ENCODE peak calls at places on chromosomes 4 and X, in seven cellular contexts. W is adrenal gland, I is BE2C, Q is H9, A is IMR-90, O is GM13976, L is fibroblast of mammary gland. S is an unnamed sample.

GRCh38 chr4:113692809-113693411 is 68.6 kb downstream of the CAMK2D start:
- DNase-seq in Q (no peak), A (no peak), O (no peak), L (peak), I (no peak), W (no peak), S (no peak)

GRCh38 chrX:153900806-153901752 is 3.4 kb upstream of the AVPR2 start:
- DNase-seq in Q (peak), O (peak), I (peak), A (peak), L (peak), W (peak), S (peak)

GRCh38 chr4:22077571-22077970 is 129.0 kb upstream of the KCNIP4 start:
- DNase-seq in I (no peak), Q (no peak), A (no peak), O (no peak), W (no peak), L (no peak), S (peak)

GRCh38 chrX:109840585-109840984 is 107.5 kb upstream of the ACSL4 start:
- DNase-seq in A (peak), W (peak), L (peak), Q (no peak), O (no peak), I (no peak), S (peak)

GRCh38 chrX:97060019-97060418 is 176.3 kb downstream of the RPA4 start:
- DNase-seq in L (no peak), O (no peak), Q (peak), I (no peak), W (no peak), A (no peak), S (no peak)

GRCh38 chr4:15542795-15543194 is 73.1 kb downstream of the CC2D2A start:
- DNase-seq in I (no peak), W (peak), Q (no peak), L (no peak), O (no peak), A (no peak), S (no peak)

GRCh38 chr4:85829276-85830051 is 354.5 kb downstream of the ARHGAP24 start:
- DNase-seq in A (peak), W (no peak), I (no peak), Q (no peak), O (no peak), L (peak), S (peak)

GRCh38 chr4:87030606-87031441 is 96.0 kb downstream of the AFF1 start:
- DNase-seq in A (peak), W (no peak), L (peak), O (no peak), I (peak), Q (no peak), S (no peak)

GRCh38 chr4:7375427-7375826 is 59.3 kb downstream of the PSAPL1 start:
- DNase-seq in O (no peak), Q (no peak), W (no peak), I (no peak), L (peak), A (peak), S (no peak)

GRCh38 chr4:8010618-8011017 is 71.0 kb upstream of the AFAP1 start:
- DNase-seq in W (peak), L (no peak), A (peak), I (peak), Q (no peak), O (no peak), S (no peak)

GRCh38 chr4:118716304-118716703 is 31.1 kb downstream of the METTL14 start:
- DNase-seq in Q (no peak), L (no peak), W (no peak), I (no peak), O (no peak), A (no peak), S (peak)

GRCh38 chrX:12349201-12349600 is 210.9 kb downstream of the FRMPD4 start:
- DNase-seq in A (no peak), Q (peak), I (no peak), O (no peak), W (no peak), L (no peak), S (no peak)

GRCh38 chrX:151397741-151398070 is 700 bp downstream of the VMA21 start:
- DNase-seq in I (no peak), A (no peak), W (no peak), Q (no peak), O (no peak), L (peak), S (no peak)

GRCh38 chrX:56804867-56805266 is 75.8 kb downstream of the NBDY start:
- DNase-seq in Q (no peak), A (no peak), I (no peak), W (no peak), L (no peak), O (peak), S (no peak)

GRCh38 chrX:56803849-56804681 is 75.0 kb downstream of the NBDY start:
- DNase-seq in W (no peak), I (no peak), L (no peak), O (peak), A (no peak), Q (no peak), S (no peak)

GRCh38 chrX:56805399-56805798 is 76.4 kb downstream of the NBDY start:
- DNase-seq in O (no peak), W (no peak), L (no peak), I (no peak), A (no peak), Q (no peak), S (no peak)

GRCh38 chrX:56802428-56802827 is 73.4 kb downstream of the NBDY start:
- DNase-seq in Q (no peak), A (no peak), I (no peak), L (no peak), W (no peak), O (peak), S (no peak)

GRCh38 chrX:56802921-56803848 is 74.1 kb downstream of the NBDY start:
- DNase-seq in A (peak), W (peak), O (peak), Q (peak), I (no peak), L (peak), S (peak)
- TF ChIP-seq CTCF in A (peak), W (peak), O (peak), Q (peak), I (no peak), L (peak), S (peak)

GRCh38 chr4:26133840-26134239 is 187.0 kb upstream of the RBPJ start:
- DNase-seq in Q (no peak), I (no peak), L (no peak), W (no peak), O (no peak), A (no peak), S (no peak)

GRCh38 chr4:26131053-26131452 is 189.8 kb upstream of the RBPJ start:
- DNase-seq in I (no peak), L (no peak), W (no peak), A (no peak), Q (no peak), O (no peak), S (no peak)

GRCh38 chr4:26131711-26132110 is 189.1 kb upstream of the RBPJ start:
- DNase-seq in A (no peak), W (no peak), O (peak), Q (no peak), L (no peak), I (no peak), S (no peak)

GRCh38 chr4:26135331-26135730 is 185.5 kb upstream of the RBPJ start:
- DNase-seq in I (no peak), W (no peak), L (peak), A (no peak), Q (no peak), O (no peak), S (no peak)

GRCh38 chr4:26132858-26133257 is 188.0 kb upstream of the RBPJ start:
- DNase-seq in I (no peak), L (no peak), O (no peak), W (no peak), Q (peak), A (no peak), S (peak)
- TF ChIP-seq CTCF in I (no peak), L (no peak), O (peak), W (no peak), Q (peak), A (no peak), S (no peak)

GRCh38 chr4:55132775-55133174 is 7.4 kb upstream of the KDR start:
- DNase-seq in L (no peak), O (no peak), W (no peak), A (no peak), I (no peak), Q (peak), S (no peak)
- TF ChIP-seq CTCF in L (no peak), O (no peak), W (no peak), A (no peak), I (no peak), Q (no peak), S (no peak)

GRCh38 chr4:27929141-27929540 is 1068.5 kb downstream of the STIM2 start:
- DNase-seq in O (no peak), A (no peak), W (no peak), I (no peak), Q (no peak), L (no peak), S (no peak)
- TF ChIP-seq CTCF in O (no peak), A (no peak), W (no peak), I (no peak), Q (no peak), L (no peak), S (no peak)

DNA sequence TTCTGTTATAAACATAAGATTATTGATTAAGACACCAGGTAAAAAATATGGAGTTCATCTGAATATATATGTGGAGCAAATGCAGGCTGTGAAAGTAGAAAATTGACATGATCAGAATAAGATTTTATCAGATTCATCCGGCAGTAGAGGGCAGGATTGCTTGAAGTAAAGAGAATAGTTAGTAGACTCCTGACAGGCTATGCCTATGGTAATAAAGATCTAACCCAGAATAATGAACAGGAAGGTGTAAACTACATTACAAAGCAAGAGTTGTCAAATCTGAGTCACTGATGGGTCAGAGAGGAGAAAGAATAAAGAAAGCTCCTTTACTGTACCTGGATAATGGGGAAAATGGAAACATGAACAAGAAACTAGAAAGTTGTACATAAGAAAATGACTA is 20.8 kb upstream of the TMEM184C start:
- DNase-seq in W (no peak), L (peak), Q (no peak), O (peak), I (no peak), A (peak), S (peak)
- TF ChIP-seq CTCF in W (no peak), L (peak), Q (no peak), O (no peak), I (peak), A (peak), S (no peak)

GRCh38 chrX:133813991-133814390 is 171.4 kb downstream of the GPC3 start:
- DNase-seq in W (no peak), I (no peak), Q (no peak), A (no peak), L (peak), O (no peak), S (no peak)

DNA sequence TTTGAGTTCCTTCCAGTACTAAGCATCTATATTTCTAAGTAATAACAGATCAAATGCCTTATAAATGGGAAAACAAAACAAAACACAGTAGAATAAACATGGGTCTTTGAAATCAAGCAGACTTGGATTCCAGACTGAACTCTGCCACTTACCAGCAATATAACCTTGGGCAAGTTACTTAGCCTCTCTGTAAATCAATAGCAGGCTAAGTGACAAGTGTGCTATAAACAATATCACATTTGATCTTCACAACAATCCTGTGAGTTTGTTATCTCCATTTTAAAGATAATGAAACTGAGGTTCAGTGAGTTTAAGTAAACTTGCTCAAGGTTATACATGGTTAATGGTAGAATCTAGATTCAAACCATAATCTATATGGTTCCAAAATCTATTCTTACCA is 165.8 kb downstream of the GPC3 start:
- DNase-seq in W (no peak), A (no peak), O (no peak), Q (no peak), I (no peak), L (no peak), S (no peak)
- TF ChIP-seq CTCF in W (no peak), A (no peak), O (no peak), Q (no peak), I (no peak), L (no peak), S (no peak)

GRCh38 chrX:43350935-43351334 is 305.2 kb upstream of the MAOA start:
- DNase-seq in A (no peak), I (no peak), O (no peak), W (no peak), Q (no peak), L (no peak), S (no peak)

GRCh38 chrX:43345166-43345565 is 310.9 kb upstream of the MAOA start:
- DNase-seq in O (no peak), I (no peak), Q (no peak), W (no peak), L (no peak), A (no peak), S (no peak)

DNA sequence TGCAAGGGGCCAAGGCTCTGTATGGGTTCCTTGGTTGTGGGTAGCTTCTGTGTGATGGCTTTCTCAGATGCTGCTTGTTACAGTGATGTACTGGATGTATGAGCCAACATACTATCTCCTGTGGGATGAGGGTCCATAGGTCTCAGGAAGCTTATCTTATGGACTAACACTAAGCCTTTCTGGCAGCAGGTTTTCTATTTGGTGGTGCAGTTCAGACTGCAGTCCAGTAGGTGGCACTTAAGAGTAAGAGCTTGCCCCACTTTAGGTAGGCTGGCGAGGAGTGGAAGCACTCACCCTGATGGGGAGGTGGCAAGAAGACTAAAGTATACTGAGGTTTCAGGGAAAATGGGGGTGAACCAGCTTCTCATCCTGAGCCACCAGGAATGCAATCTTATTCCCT is 306.7 kb upstream of the MAOA start:
- DNase-seq in W (peak), O (peak), Q (peak), L (peak), A (peak), I (peak), S (peak)
- TF ChIP-seq CTCF in W (peak), O (peak), Q (peak), L (peak), A (peak), I (peak), S (peak)

DNA sequence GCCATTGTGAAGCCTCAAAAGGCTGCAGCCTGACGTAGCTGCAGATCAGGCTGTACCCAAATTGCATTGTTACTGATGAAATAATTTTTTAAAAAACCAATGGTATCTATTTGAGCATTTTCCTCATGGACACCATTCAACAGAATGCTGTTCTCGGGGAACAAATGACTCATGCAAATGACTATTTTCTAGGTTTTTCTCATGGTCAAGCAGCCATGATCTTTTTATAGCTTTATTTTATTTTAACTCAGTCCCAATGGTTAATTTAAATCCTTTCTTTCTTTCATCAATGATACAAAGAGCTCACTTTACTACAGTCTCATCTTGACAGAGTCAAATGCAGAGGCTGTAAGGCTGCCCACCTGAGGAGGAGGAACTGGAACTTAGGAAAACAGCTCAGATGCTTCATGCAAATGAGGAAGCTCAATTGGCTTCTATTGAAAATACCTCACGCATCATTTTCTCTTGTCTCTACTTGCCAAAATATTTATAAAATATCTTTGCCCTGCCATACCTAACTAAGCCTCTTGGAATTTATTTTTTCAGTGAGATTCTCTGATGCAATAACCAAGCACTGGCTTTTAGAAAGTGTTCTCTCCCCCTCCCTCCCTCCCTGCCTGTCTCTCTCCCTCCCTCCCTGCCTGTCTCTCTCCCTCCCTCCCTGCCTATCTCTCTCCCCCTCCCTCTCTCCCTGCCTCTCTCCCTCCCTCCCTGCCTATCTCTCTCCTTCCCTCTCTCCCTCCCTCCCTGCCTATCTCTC is 81.0 kb downstream of the SORBS2 start:
- DNase-seq in I (no peak), W (peak), L (peak), O (no peak), Q (no peak), A (no peak), S (peak)
- TF ChIP-seq CTCF in I (no peak), W (peak), L (no peak), O (no peak), Q (no peak), A (no peak), S (peak)

DNA sequence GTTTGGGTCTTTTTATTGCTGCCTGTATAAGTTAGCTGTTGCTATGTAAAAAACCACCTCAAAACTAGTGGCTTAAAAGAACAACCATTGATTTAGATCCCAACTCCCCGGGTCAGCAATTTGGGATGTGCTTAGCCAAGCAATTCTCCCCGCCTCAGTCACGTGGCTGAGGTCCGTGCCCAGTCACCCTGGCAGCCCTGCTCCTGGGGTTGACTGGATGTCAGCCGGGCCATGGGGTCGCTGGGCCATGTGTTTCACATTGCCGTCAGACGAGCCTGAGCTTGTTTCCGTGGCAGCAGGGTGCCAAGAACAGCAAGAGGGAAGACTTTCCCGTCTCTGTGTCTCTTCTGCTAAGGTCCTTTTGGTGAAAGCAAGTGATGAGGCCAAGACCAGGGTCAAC is 345.7 kb upstream of the FAT1 start:
- DNase-seq in I (no peak), A (no peak), O (no peak), W (no peak), L (peak), Q (no peak), S (no peak)
- TF ChIP-seq CTCF in I (no peak), A (no peak), O (no peak), W (no peak), L (no peak), Q (no peak), S (no peak)

DNA sequence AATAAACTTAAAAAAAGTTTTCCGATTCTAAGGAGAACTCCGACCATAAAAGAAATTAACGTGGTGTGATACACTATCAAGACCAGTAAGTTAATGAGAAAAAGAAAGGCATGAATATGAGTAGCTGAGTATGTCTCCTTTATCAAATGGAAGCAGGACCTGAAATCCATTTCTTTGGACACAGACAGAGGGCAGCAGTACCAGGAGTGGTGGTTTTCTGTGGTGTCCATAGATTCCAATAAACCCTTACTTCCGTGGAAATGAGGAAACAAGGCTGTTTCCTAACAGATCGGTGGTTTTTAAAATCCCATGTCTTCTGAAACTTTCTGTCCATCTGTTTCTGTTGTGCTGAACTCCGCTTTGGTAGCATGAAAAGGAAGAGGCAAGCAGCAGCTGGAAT is 128.5 kb upstream of the TSPAN5 start:
- DNase-seq in I (no peak), O (no peak), Q (no peak), A (peak), L (peak), W (no peak), S (peak)
- TF ChIP-seq CTCF in I (peak), O (no peak), Q (peak), A (peak), L (peak), W (no peak), S (no peak)